ENCODE peak calls at places on chromosomes 1 and 21, in eight cellular contexts. Q, T, M, C, J, H, O and Y are unnamed samples.

GRCh38 chr1:27007909-27008582 is 4.6 kb downstream of the TENT5B start:
- DNase-seq in Q (no peak), T (no peak), M (no peak), C (peak), J (no peak), H (no peak), O (no peak), Y (no peak)

GRCh38 chr1:98298319-98298718 is 363.2 kb upstream of the SNX7 start:
- DNase-seq in Q (no peak), T (no peak), M (no peak), C (no peak), J (no peak), H (no peak), O (no peak), Y (no peak)

GRCh38 chr1:177883581-177883980 is 86.3 kb downstream of the SEC16B start:
- DNase-seq in Q (no peak), T (no peak), M (no peak), C (no peak), J (no peak), H (no peak), O (no peak), Y (no peak)

GRCh38 chr1:209199822-209200221 is 383.7 kb upstream of the CAMK1G start:
- DNase-seq in Q (no peak), T (no peak), M (no peak), C (peak), J (no peak), H (no peak), O (no peak), Y (no peak)

GRCh38 chr1:24294228-24294672 is 24.9 kb upstream of the GRHL3 start:
- DNase-seq in Q (no peak), T (no peak), M (no peak), C (peak), J (peak), H (peak), O (no peak), Y (no peak)

GRCh38 chr1:218646288-218646687 is 301.2 kb downstream of the TGFB2 start:
- DNase-seq in Q (no peak), T (no peak), M (no peak), C (no peak), J (no peak), H (no peak), O (no peak), Y (no peak)

GRCh38 chr1:11483581-11484320 is 4.8 kb downstream of the DISP3 start:
- DNase-seq in Q (no peak), T (no peak), M (no peak), C (no peak), J (no peak), H (no peak), O (no peak), Y (no peak)

GRCh38 chr1:93753766-93754763 is 72.4 kb upstream of the BCAR3 start:
- DNase-seq in Q (no peak), T (no peak), M (no peak), C (no peak), J (peak), H (peak), O (no peak), Y (no peak)

GRCh38 chr1:44661786-44662682 is 12.2 kb downstream of the TMEM53 start:
- DNase-seq in Q (no peak), T (no peak), M (no peak), C (no peak), J (no peak), H (no peak), O (no peak), Y (no peak)

GRCh38 chr1:234969630-234970370 is 158.8 kb downstream of the TOMM20 start:
- DNase-seq in Q (no peak), T (no peak), M (peak), C (peak), J (peak), H (peak), O (no peak), Y (no peak)

GRCh38 chr21:32406405-32406804 is 6.1 kb upstream of the EVA1C start:
- DNase-seq in Q (no peak), T (no peak), M (no peak), C (no peak), J (no peak), H (no peak), O (no peak), Y (no peak)

GRCh38 chr21:42614391-42614790 is 39.0 kb upstream of the PDE9A start:
- DNase-seq in Q (peak), T (peak), M (peak), C (no peak), J (no peak), H (no peak), O (no peak), Y (no peak)

GRCh38 chr1:229129306-229130027 is 141.4 kb upstream of the RAB4A start:
- DNase-seq in Q (no peak), T (no peak), M (peak), C (peak), J (no peak), H (no peak), O (no peak), Y (no peak)

GRCh38 chr1:156627313-156627880 is 8.2 kb downstream of the HAPLN2 start:
- DNase-seq in Q (no peak), T (no peak), M (no peak), C (peak), J (peak), H (peak), O (peak), Y (peak)

GRCh38 chr1:42960693-42961559 is 2.3 kb upstream of the SLC2A1 start:
- DNase-seq in Q (no peak), T (no peak), M (no peak), C (no peak), J (no peak), H (no peak), O (no peak), Y (no peak)

GRCh38 chr1:189681252-189681919 is 796.3 kb downstream of the BRINP3 start:
- DNase-seq in Q (no peak), T (no peak), M (no peak), C (no peak), J (no peak), H (no peak), O (no peak), Y (no peak)

GRCh38 chr1:1020000-1020404 is at the start of gene AGRN:
- DNase-seq in Q (no peak), T (no peak), M (peak), C (peak), J (no peak), H (no peak), O (no peak), Y (no peak)

GRCh38 chr1:200905411-200906052 is 10.8 kb downstream of the INAVA start:
- DNase-seq in Q (no peak), T (peak), M (no peak), C (no peak), J (no peak), H (no peak), O (no peak), Y (no peak)

GRCh38 chr1:169707917-169708604 is 3.4 kb downstream of the SELL start:
- DNase-seq in Q (no peak), T (no peak), M (no peak), C (no peak), J (no peak), H (no peak), O (no peak), Y (no peak)

GRCh38 chr1:94522304-94522703 is 19.3 kb downstream of the F3 start:
- DNase-seq in Q (no peak), T (no peak), M (no peak), C (no peak), J (no peak), H (peak), O (peak), Y (no peak)

GRCh38 chr1:83102630-83103071 is 896.3 kb downstream of the TTLL7 start:
- DNase-seq in Q (no peak), T (no peak), M (no peak), C (no peak), J (no peak), H (peak), O (no peak), Y (no peak)

GRCh38 chr1:162091681-162092524 is 22.4 kb downstream of the NOS1AP start:
- DNase-seq in Q (no peak), T (no peak), M (no peak), C (peak), J (no peak), H (no peak), O (no peak), Y (no peak)

GRCh38 chr1:25486602-25487001 is 55.9 kb downstream of the MACO1 start:
- DNase-seq in Q (no peak), T (no peak), M (no peak), C (peak), J (no peak), H (peak), O (peak), Y (no peak)

GRCh38 chr21:15090390-15090789 is 25.6 kb upstream of the NRIP1 start:
- DNase-seq in Q (no peak), T (no peak), M (no peak), C (no peak), J (no peak), H (no peak), O (no peak), Y (no peak)

GRCh38 chr1:23403038-23403336 is 21.6 kb downstream of the TCEA3 start:
- DNase-seq in Q (no peak), T (no peak), M (no peak), C (no peak), J (peak), H (peak), O (no peak), Y (no peak)

GRCh38 chr1:14767075-14767474 is 168.6 kb downstream of the KAZN start:
- DNase-seq in Q (no peak), T (no peak), M (no peak), C (peak), J (no peak), H (no peak), O (no peak), Y (no peak)